ENCODE peak calls at places on chromosomes 3 and 15, in ten cellular contexts. One of them, this sample, is unnamed.

GRCh38 chr15:74240897-74241614 is 4.9 kb downstream of the CCDC33 start:
- DNase-seq in endothelial cell of umbilical vein: no peak
- DNase-seq in naive thymus-derived CD8-positive, alpha-beta T cell: no peak
- DNase-seq in pancreas: peak
- DNase-seq in Kasumi-1: no peak
- DNase-seq in esophagus squamous epithelium: no peak
- DNase-seq in frontal cortex: no peak
- DNase-seq in neural progenitor cell: no peak
- DNase-seq in activated T-cell treated with anti-CD3 and anti-CD28 coated beads for 24 hours: no peak
- DNase-seq in SK-N-SH: no peak
- DNase-seq in this sample: no peak

GRCh38 chr3:53630547-53630946 is 136.1 kb downstream of the CACNA1D start:
- DNase-seq in pancreas: no peak
- DNase-seq in Kasumi-1: no peak
- DNase-seq in endothelial cell of umbilical vein: no peak
- DNase-seq in neural progenitor cell: no peak
- DNase-seq in esophagus squamous epithelium: no peak
- DNase-seq in activated T-cell treated with anti-CD3 and anti-CD28 coated beads for 24 hours: no peak
- DNase-seq in frontal cortex: no peak
- DNase-seq in SK-N-SH: no peak
- DNase-seq in naive thymus-derived CD8-positive, alpha-beta T cell: no peak
- DNase-seq in this sample: no peak

GRCh38 chr15:79673416-79674123 is 223.2 kb downstream of the MTHFS start:
- DNase-seq in naive thymus-derived CD8-positive, alpha-beta T cell: no peak
- DNase-seq in pancreas: no peak
- DNase-seq in Kasumi-1: no peak
- DNase-seq in neural progenitor cell: peak
- DNase-seq in SK-N-SH: no peak
- DNase-seq in endothelial cell of umbilical vein: no peak
- DNase-seq in frontal cortex: no peak
- DNase-seq in activated T-cell treated with anti-CD3 and anti-CD28 coated beads for 24 hours: no peak
- DNase-seq in esophagus squamous epithelium: no peak
- DNase-seq in this sample: no peak

GRCh38 chr15:90789496-90789895 is 72.3 kb downstream of the BLM start:
- DNase-seq in activated T-cell treated with anti-CD3 and anti-CD28 coated beads for 24 hours: no peak
- DNase-seq in frontal cortex: no peak
- DNase-seq in naive thymus-derived CD8-positive, alpha-beta T cell: no peak
- DNase-seq in esophagus squamous epithelium: no peak
- DNase-seq in neural progenitor cell: no peak
- DNase-seq in endothelial cell of umbilical vein: no peak
- DNase-seq in Kasumi-1: no peak
- DNase-seq in pancreas: no peak
- DNase-seq in SK-N-SH: no peak
- DNase-seq in this sample: no peak

GRCh38 chr15:100759116-100759515 is 120.5 kb upstream of the ALDH1A3 start:
- DNase-seq in frontal cortex: no peak
- DNase-seq in endothelial cell of umbilical vein: peak
- DNase-seq in SK-N-SH: no peak
- DNase-seq in esophagus squamous epithelium: no peak
- DNase-seq in naive thymus-derived CD8-positive, alpha-beta T cell: no peak
- DNase-seq in Kasumi-1: no peak
- DNase-seq in pancreas: no peak
- DNase-seq in neural progenitor cell: no peak
- DNase-seq in activated T-cell treated with anti-CD3 and anti-CD28 coated beads for 24 hours: no peak
- DNase-seq in this sample: no peak

GRCh38 chr3:46860381-46861292 is 2.6 kb downstream of the MYL3 start:
- DNase-seq in endothelial cell of umbilical vein: no peak
- DNase-seq in Kasumi-1: peak
- DNase-seq in esophagus squamous epithelium: no peak
- DNase-seq in frontal cortex: no peak
- DNase-seq in SK-N-SH: no peak
- DNase-seq in naive thymus-derived CD8-positive, alpha-beta T cell: no peak
- DNase-seq in activated T-cell treated with anti-CD3 and anti-CD28 coated beads for 24 hours: no peak
- DNase-seq in pancreas: peak
- DNase-seq in neural progenitor cell: no peak
- DNase-seq in this sample: no peak

GRCh38 chr3:73707772-73708171 is 83.0 kb upstream of the PDZRN3 start:
- DNase-seq in activated T-cell treated with anti-CD3 and anti-CD28 coated beads for 24 hours: no peak
- DNase-seq in pancreas: no peak
- DNase-seq in frontal cortex: no peak
- DNase-seq in naive thymus-derived CD8-positive, alpha-beta T cell: no peak
- DNase-seq in Kasumi-1: no peak
- DNase-seq in neural progenitor cell: no peak
- DNase-seq in esophagus squamous epithelium: no peak
- DNase-seq in endothelial cell of umbilical vein: no peak
- DNase-seq in SK-N-SH: no peak
- DNase-seq in this sample: no peak

GRCh38 chr3:12318758-12319621 is 30.1 kb downstream of the PPARG start:
- DNase-seq in SK-N-SH: no peak
- DNase-seq in Kasumi-1: no peak
- DNase-seq in activated T-cell treated with anti-CD3 and anti-CD28 coated beads for 24 hours: no peak
- DNase-seq in naive thymus-derived CD8-positive, alpha-beta T cell: no peak
- DNase-seq in frontal cortex: no peak
- DNase-seq in neural progenitor cell: no peak
- DNase-seq in pancreas: no peak
- DNase-seq in esophagus squamous epithelium: no peak
- DNase-seq in endothelial cell of umbilical vein: peak
- DNase-seq in this sample: no peak

GRCh38 chr15:42457445-42458442 is 33.2 kb downstream of the ZNF106 start:
- DNase-seq in naive thymus-derived CD8-positive, alpha-beta T cell: no peak
- DNase-seq in esophagus squamous epithelium: no peak
- DNase-seq in SK-N-SH: peak
- DNase-seq in frontal cortex: no peak
- DNase-seq in endothelial cell of umbilical vein: peak
- DNase-seq in activated T-cell treated with anti-CD3 and anti-CD28 coated beads for 24 hours: no peak
- DNase-seq in neural progenitor cell: peak
- DNase-seq in Kasumi-1: no peak
- DNase-seq in pancreas: no peak
- DNase-seq in this sample: no peak

GRCh38 chr15:29913528-29914135 is 91.4 kb upstream of the TJP1 start:
- DNase-seq in activated T-cell treated with anti-CD3 and anti-CD28 coated beads for 24 hours: no peak
- DNase-seq in Kasumi-1: no peak
- DNase-seq in esophagus squamous epithelium: no peak
- DNase-seq in SK-N-SH: no peak
- DNase-seq in naive thymus-derived CD8-positive, alpha-beta T cell: no peak
- DNase-seq in pancreas: no peak
- DNase-seq in endothelial cell of umbilical vein: no peak
- DNase-seq in frontal cortex: no peak
- DNase-seq in neural progenitor cell: no peak
- DNase-seq in this sample: no peak

GRCh38 chr3:154464440-154465148 is 34.6 kb upstream of the GPR149 start:
- DNase-seq in Kasumi-1: no peak
- DNase-seq in neural progenitor cell: no peak
- DNase-seq in naive thymus-derived CD8-positive, alpha-beta T cell: no peak
- DNase-seq in endothelial cell of umbilical vein: no peak
- DNase-seq in esophagus squamous epithelium: no peak
- DNase-seq in SK-N-SH: no peak
- DNase-seq in pancreas: no peak
- DNase-seq in frontal cortex: no peak
- DNase-seq in activated T-cell treated with anti-CD3 and anti-CD28 coated beads for 24 hours: no peak
- DNase-seq in this sample: no peak

GRCh38 chr3:170585008-170585936 is 603 bp downstream of the SLC7A14 start:
- DNase-seq in Kasumi-1: no peak
- DNase-seq in SK-N-SH: peak
- DNase-seq in esophagus squamous epithelium: no peak
- DNase-seq in activated T-cell treated with anti-CD3 and anti-CD28 coated beads for 24 hours: no peak
- DNase-seq in neural progenitor cell: peak
- DNase-seq in naive thymus-derived CD8-positive, alpha-beta T cell: no peak
- DNase-seq in pancreas: peak
- DNase-seq in frontal cortex: no peak
- DNase-seq in endothelial cell of umbilical vein: peak
- DNase-seq in this sample: peak

GRCh38 chr15:49215768-49216739 is 46.0 kb downstream of the GALK2 start:
- DNase-seq in activated T-cell treated with anti-CD3 and anti-CD28 coated beads for 24 hours: no peak
- DNase-seq in SK-N-SH: no peak
- DNase-seq in pancreas: peak
- DNase-seq in neural progenitor cell: peak
- DNase-seq in Kasumi-1: peak
- DNase-seq in frontal cortex: no peak
- DNase-seq in esophagus squamous epithelium: no peak
- DNase-seq in endothelial cell of umbilical vein: no peak
- DNase-seq in naive thymus-derived CD8-positive, alpha-beta T cell: no peak
- DNase-seq in this sample: no peak

GRCh38 chr15:70033109-70033508 is 64.6 kb downstream of the TLE3 start:
- DNase-seq in endothelial cell of umbilical vein: no peak
- DNase-seq in pancreas: no peak
- DNase-seq in frontal cortex: no peak
- DNase-seq in esophagus squamous epithelium: no peak
- DNase-seq in activated T-cell treated with anti-CD3 and anti-CD28 coated beads for 24 hours: no peak
- DNase-seq in SK-N-SH: peak
- DNase-seq in Kasumi-1: no peak
- DNase-seq in neural progenitor cell: no peak
- DNase-seq in naive thymus-derived CD8-positive, alpha-beta T cell: no peak
- DNase-seq in this sample: no peak

GRCh38 chr15:71551566-71551965 is 258.8 kb upstream of the NR2E3 start:
- DNase-seq in endothelial cell of umbilical vein: no peak
- DNase-seq in esophagus squamous epithelium: no peak
- DNase-seq in Kasumi-1: no peak
- DNase-seq in naive thymus-derived CD8-positive, alpha-beta T cell: no peak
- DNase-seq in frontal cortex: no peak
- DNase-seq in activated T-cell treated with anti-CD3 and anti-CD28 coated beads for 24 hours: no peak
- DNase-seq in SK-N-SH: no peak
- DNase-seq in pancreas: no peak
- DNase-seq in neural progenitor cell: no peak
- DNase-seq in this sample: no peak

GRCh38 chr3:172087827-172088580 is 48.6 kb downstream of the FNDC3B start:
- DNase-seq in frontal cortex: no peak
- DNase-seq in Kasumi-1: no peak
- DNase-seq in endothelial cell of umbilical vein: no peak
- DNase-seq in esophagus squamous epithelium: no peak
- DNase-seq in pancreas: no peak
- DNase-seq in activated T-cell treated with anti-CD3 and anti-CD28 coated beads for 24 hours: no peak
- DNase-seq in naive thymus-derived CD8-positive, alpha-beta T cell: no peak
- DNase-seq in neural progenitor cell: no peak
- DNase-seq in SK-N-SH: no peak
- DNase-seq in this sample: no peak

GRCh38 chr3:23915537-23916108 is 1.2 kb downstream of the NKIRAS1 start:
- DNase-seq in naive thymus-derived CD8-positive, alpha-beta T cell: no peak
- DNase-seq in SK-N-SH: peak
- DNase-seq in frontal cortex: no peak
- DNase-seq in pancreas: no peak
- DNase-seq in endothelial cell of umbilical vein: peak
- DNase-seq in esophagus squamous epithelium: no peak
- DNase-seq in neural progenitor cell: peak
- DNase-seq in activated T-cell treated with anti-CD3 and anti-CD28 coated beads for 24 hours: no peak
- DNase-seq in Kasumi-1: peak
- DNase-seq in this sample: no peak

GRCh38 chr3:196684548-196685407 is 27.3 kb downstream of the CEP19 start:
- DNase-seq in naive thymus-derived CD8-positive, alpha-beta T cell: peak
- DNase-seq in endothelial cell of umbilical vein: peak
- DNase-seq in pancreas: no peak
- DNase-seq in frontal cortex: peak
- DNase-seq in esophagus squamous epithelium: no peak
- DNase-seq in Kasumi-1: peak
- DNase-seq in activated T-cell treated with anti-CD3 and anti-CD28 coated beads for 24 hours: peak
- DNase-seq in neural progenitor cell: peak
- DNase-seq in SK-N-SH: peak
- DNase-seq in this sample: peak

GRCh38 chr3:131370935-131371698 is 10.5 kb upstream of the NUDT16 start:
- DNase-seq in neural progenitor cell: no peak
- DNase-seq in SK-N-SH: no peak
- DNase-seq in naive thymus-derived CD8-positive, alpha-beta T cell: no peak
- DNase-seq in pancreas: no peak
- DNase-seq in activated T-cell treated with anti-CD3 and anti-CD28 coated beads for 24 hours: no peak
- DNase-seq in endothelial cell of umbilical vein: no peak
- DNase-seq in Kasumi-1: no peak
- DNase-seq in frontal cortex: no peak
- DNase-seq in esophagus squamous epithelium: no peak
- DNase-seq in this sample: no peak

GRCh38 chr3:78337801-78338211 is 1297.9 kb downstream of the ROBO2 start:
- DNase-seq in pancreas: no peak
- DNase-seq in Kasumi-1: no peak
- DNase-seq in endothelial cell of umbilical vein: no peak
- DNase-seq in SK-N-SH: no peak
- DNase-seq in naive thymus-derived CD8-positive, alpha-beta T cell: no peak
- DNase-seq in neural progenitor cell: no peak
- DNase-seq in activated T-cell treated with anti-CD3 and anti-CD28 coated beads for 24 hours: no peak
- DNase-seq in esophagus squamous epithelium: no peak
- DNase-seq in frontal cortex: no peak
- DNase-seq in this sample: no peak

GRCh38 chr15:98850991-98851776 is 156.4 kb downstream of the PGPEP1L start:
- DNase-seq in Kasumi-1: peak
- DNase-seq in endothelial cell of umbilical vein: peak
- DNase-seq in esophagus squamous epithelium: peak
- DNase-seq in frontal cortex: peak
- DNase-seq in neural progenitor cell: peak
- DNase-seq in naive thymus-derived CD8-positive, alpha-beta T cell: peak
- DNase-seq in activated T-cell treated with anti-CD3 and anti-CD28 coated beads for 24 hours: peak
- DNase-seq in SK-N-SH: peak
- DNase-seq in pancreas: peak
- DNase-seq in this sample: peak

GRCh38 chr3:194023501-194024280 is 112.3 kb upstream of the HES1 start:
- DNase-seq in naive thymus-derived CD8-positive, alpha-beta T cell: no peak
- DNase-seq in endothelial cell of umbilical vein: peak
- DNase-seq in esophagus squamous epithelium: no peak
- DNase-seq in activated T-cell treated with anti-CD3 and anti-CD28 coated beads for 24 hours: no peak
- DNase-seq in Kasumi-1: no peak
- DNase-seq in neural progenitor cell: no peak
- DNase-seq in pancreas: no peak
- DNase-seq in frontal cortex: no peak
- DNase-seq in SK-N-SH: peak
- DNase-seq in this sample: no peak

GRCh38 chr3:127444761-127445160 is 145.8 kb downstream of the TPRA1 start:
- DNase-seq in pancreas: no peak
- DNase-seq in endothelial cell of umbilical vein: no peak
- DNase-seq in neural progenitor cell: no peak
- DNase-seq in SK-N-SH: no peak
- DNase-seq in Kasumi-1: no peak
- DNase-seq in frontal cortex: no peak
- DNase-seq in esophagus squamous epithelium: no peak
- DNase-seq in naive thymus-derived CD8-positive, alpha-beta T cell: no peak
- DNase-seq in activated T-cell treated with anti-CD3 and anti-CD28 coated beads for 24 hours: no peak
- DNase-seq in this sample: no peak

GRCh38 chr3:58383904-58384303 is 49.7 kb downstream of the PDHB start:
- DNase-seq in activated T-cell treated with anti-CD3 and anti-CD28 coated beads for 24 hours: no peak
- DNase-seq in frontal cortex: no peak
- DNase-seq in neural progenitor cell: no peak
- DNase-seq in Kasumi-1: no peak
- DNase-seq in pancreas: no peak
- DNase-seq in naive thymus-derived CD8-positive, alpha-beta T cell: no peak
- DNase-seq in esophagus squamous epithelium: no peak
- DNase-seq in SK-N-SH: no peak
- DNase-seq in endothelial cell of umbilical vein: no peak
- DNase-seq in this sample: no peak

GRCh38 chr3:99172736-99173657 is 271.5 kb upstream of the DCBLD2 start:
- DNase-seq in pancreas: peak
- DNase-seq in Kasumi-1: peak
- DNase-seq in frontal cortex: no peak
- DNase-seq in SK-N-SH: peak
- DNase-seq in neural progenitor cell: peak
- DNase-seq in esophagus squamous epithelium: no peak
- DNase-seq in endothelial cell of umbilical vein: peak
- DNase-seq in naive thymus-derived CD8-positive, alpha-beta T cell: no peak
- DNase-seq in activated T-cell treated with anti-CD3 and anti-CD28 coated beads for 24 hours: no peak
- DNase-seq in this sample: no peak

GRCh38 chr3:133401374-133402135 is 1.7 kb downstream of the BFSP2 start:
- DNase-seq in SK-N-SH: peak
- DNase-seq in activated T-cell treated with anti-CD3 and anti-CD28 coated beads for 24 hours: no peak
- DNase-seq in esophagus squamous epithelium: no peak
- DNase-seq in naive thymus-derived CD8-positive, alpha-beta T cell: no peak
- DNase-seq in pancreas: no peak
- DNase-seq in neural progenitor cell: no peak
- DNase-seq in endothelial cell of umbilical vein: no peak
- DNase-seq in Kasumi-1: no peak
- DNase-seq in frontal cortex: no peak
- DNase-seq in this sample: peak

GRCh38 chr3:195033531-195034091 is 237.3 kb downstream of the XXYLT1 start:
- DNase-seq in SK-N-SH: no peak
- DNase-seq in frontal cortex: no peak
- DNase-seq in naive thymus-derived CD8-positive, alpha-beta T cell: no peak
- DNase-seq in pancreas: no peak
- DNase-seq in activated T-cell treated with anti-CD3 and anti-CD28 coated beads for 24 hours: no peak
- DNase-seq in esophagus squamous epithelium: no peak
- DNase-seq in Kasumi-1: no peak
- DNase-seq in neural progenitor cell: no peak
- DNase-seq in endothelial cell of umbilical vein: peak
- DNase-seq in this sample: no peak

GRCh38 chr3:61669676-61670299 is 108.4 kb downstream of the PTPRG start:
- DNase-seq in esophagus squamous epithelium: no peak
- DNase-seq in naive thymus-derived CD8-positive, alpha-beta T cell: no peak
- DNase-seq in endothelial cell of umbilical vein: no peak
- DNase-seq in Kasumi-1: no peak
- DNase-seq in SK-N-SH: no peak
- DNase-seq in activated T-cell treated with anti-CD3 and anti-CD28 coated beads for 24 hours: no peak
- DNase-seq in pancreas: no peak
- DNase-seq in frontal cortex: no peak
- DNase-seq in neural progenitor cell: no peak
- DNase-seq in this sample: no peak